ENCODE peak calls at places on chromosomes 2 and 18, in five cellular contexts. E is heart left ventricle, O is glutamatergic neuron, Y is coronary artery, F is ovary. C is an unnamed sample.

GRCh38 chr2:21047161-21048009 is 3.5 kb upstream of the APOB start:
- DNase-seq in Y (peak), O (no peak), E (no peak), F (no peak), C (no peak)

GRCh38 chr18:2331496-2331895 is 239.8 kb downstream of the METTL4 start:
- DNase-seq in F (no peak), Y (no peak), E (no peak), O (no peak), C (no peak)

GRCh38 chr2:84173041-84173440 is 286.0 kb downstream of the SUCLG1 start:
- DNase-seq in Y (no peak), F (no peak), O (no peak), E (no peak), C (no peak)

GRCh38 chr2:166375205-166375735 is 474 bp downstream of the SCN9A start:
- DNase-seq in F (no peak), O (peak), Y (no peak), E (peak), C (no peak)

GRCh38 chr2:106208399-106208798 is 14.3 kb upstream of the UXS1 start:
- DNase-seq in F (no peak), Y (no peak), E (no peak), O (no peak), C (no peak)

GRCh38 chr2:129812071-129812470 is 167.4 kb upstream of the RAB6C start:
- DNase-seq in F (no peak), E (peak), O (no peak), Y (no peak), C (no peak)

GRCh38 chr2:68263632-68264031 is 11.3 kb upstream of the PPP3R1 start:
- DNase-seq in Y (no peak), O (no peak), E (no peak), F (no peak), C (no peak)

GRCh38 chr18:66560092-66560491 is 43.8 kb downstream of the CDH19 start:
- DNase-seq in O (no peak), E (no peak), Y (no peak), F (no peak), C (no peak)

GRCh38 chr2:88590998-88591613 is 36.2 kb downstream of the EIF2AK3 start:
- DNase-seq in O (no peak), F (no peak), Y (no peak), E (no peak), C (no peak)

GRCh38 chr2:106011993-106012392 is 182.1 kb downstream of the UXS1 start:
- DNase-seq in Y (no peak), E (no peak), O (no peak), F (no peak), C (no peak)

GRCh38 chr2:10254373-10255188 is 48.1 kb upstream of the HPCAL1 start:
- DNase-seq in E (no peak), Y (no peak), F (no peak), O (peak), C (no peak)

GRCh38 chr18:27763341-27763740 is 413.6 kb downstream of the CDH2 start:
- DNase-seq in Y (no peak), O (no peak), E (no peak), F (no peak), C (no peak)

GRCh38 chr2:197215988-197216979 is 94.3 kb downstream of the ANKRD44 start:
- DNase-seq in O (no peak), F (no peak), Y (no peak), E (no peak), C (no peak)

GRCh38 chr2:112024246-112024645 is 30.8 kb upstream of the TMEM87B start:
- DNase-seq in O (no peak), E (no peak), F (no peak), Y (no peak), C (no peak)

GRCh38 chr2:205218056-205218455 is 464.2 kb upstream of the NRP2 start:
- DNase-seq in E (no peak), F (no peak), Y (no peak), O (no peak), C (no peak)

GRCh38 chr2:201860541-201861154 is 54.3 kb downstream of the CDK15 start:
- DNase-seq in Y (no peak), F (peak), E (no peak), O (peak), C (no peak)

GRCh38 chr18:35818353-35818667 is 154.2 kb upstream of the RMP24 start:
- DNase-seq in Y (no peak), E (no peak), O (peak), F (no peak), C (no peak)

GRCh38 chr2:182980115-182980514 is 58.1 kb downstream of the NCKAP1 start:
- DNase-seq in F (no peak), O (no peak), Y (no peak), E (no peak), C (no peak)

DNA sequence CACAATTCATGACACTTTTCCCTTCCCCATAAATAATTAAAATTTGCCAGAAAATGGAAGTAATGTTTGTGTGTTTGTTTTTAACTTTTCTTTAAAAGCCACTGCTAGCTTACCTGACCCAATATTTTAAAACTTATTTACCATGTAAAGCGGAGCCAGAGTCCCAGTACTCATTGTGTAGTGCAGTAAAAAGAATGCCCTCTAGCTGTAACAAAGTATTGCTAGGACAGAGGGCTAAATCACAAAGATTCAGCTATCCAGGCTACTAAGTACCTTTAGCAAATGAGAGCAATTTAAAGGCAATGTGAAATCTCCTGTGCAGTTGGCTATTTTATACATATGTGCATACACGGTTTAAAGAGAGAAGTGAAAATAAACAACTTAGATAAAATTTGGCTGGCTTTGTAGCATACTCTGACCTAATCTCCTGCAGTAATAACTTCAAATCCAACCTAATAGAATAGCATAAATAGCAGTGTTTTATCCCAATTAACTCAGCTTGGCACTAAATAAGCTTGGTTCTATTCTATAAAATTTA is 997.4 kb upstream of the PIK3C3 start:
- DNase-seq in O (no peak), E (no peak), Y (no peak), F (no peak), C (no peak)
- TF ChIP-seq CTCF in O (no peak), E (no peak), Y (no peak), F (no peak), C (no peak)

GRCh38 chr2:101870444-101870843 is 121.3 kb upstream of the IL1R2 start:
- DNase-seq in E (no peak), O (no peak), Y (no peak), F (no peak), C (no peak)

GRCh38 chr2:101871480-101871879 is 120.3 kb upstream of the IL1R2 start:
- DNase-seq in Y (no peak), F (no peak), E (no peak), O (no peak), C (no peak)

GRCh38 chr2:101874069-101874468 is 117.7 kb upstream of the IL1R2 start:
- DNase-seq in F (no peak), Y (no peak), O (no peak), E (no peak), C (no peak)

GRCh38 chr2:101872480-101872879 is 119.3 kb upstream of the IL1R2 start:
- DNase-seq in E (peak), F (no peak), Y (no peak), O (no peak), C (no peak)

GRCh38 chr2:101873543-101873942 is 118.2 kb upstream of the IL1R2 start:
- DNase-seq in E (no peak), Y (no peak), O (no peak), F (no peak), C (no peak)
- TF ChIP-seq CTCF in E (peak), Y (no peak), O (no peak), F (no peak), C (peak)

GRCh38 chr18:24734058-24734457 is 273.6 kb downstream of the HRH4 start:
- DNase-seq in O (peak), E (no peak), Y (no peak), F (no peak), C (no peak)
- TF ChIP-seq CTCF in O (peak), E (peak), Y (no peak), F (no peak), C (peak)

DNA sequence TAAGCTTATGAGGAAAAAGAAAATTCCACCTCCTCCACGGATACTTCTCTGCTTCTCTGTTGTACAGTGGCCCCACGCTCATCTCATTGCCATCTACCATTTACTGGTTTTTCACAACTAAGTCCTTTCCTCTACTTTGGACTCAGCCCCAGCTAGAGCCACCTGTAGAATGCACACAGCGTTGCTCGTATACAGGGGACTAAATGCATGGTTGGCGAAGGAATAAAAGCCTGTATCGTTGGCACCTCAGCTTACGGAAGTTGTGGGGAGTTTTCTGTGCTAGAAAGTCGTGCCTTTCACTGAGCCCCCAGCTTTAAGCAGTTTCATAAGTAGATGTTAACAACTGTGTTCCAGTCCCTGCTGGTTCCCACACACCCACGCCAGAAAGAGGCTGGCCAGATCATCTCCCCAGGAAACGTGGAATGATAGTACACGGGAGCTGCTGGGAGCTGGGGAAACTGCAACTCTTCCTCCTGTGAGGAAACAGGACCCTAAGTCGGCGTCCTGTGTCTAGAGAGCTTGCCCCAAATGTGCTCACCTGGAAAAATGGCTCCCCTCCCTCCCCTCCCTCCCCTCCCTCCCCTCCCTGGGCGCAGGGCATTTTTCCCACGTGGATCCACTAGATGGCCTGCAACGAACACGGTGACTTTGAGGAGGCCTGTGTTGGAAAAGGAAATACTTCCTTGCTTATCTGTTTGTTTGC is 43.7 kb upstream of the RFX8 start:
- DNase-seq in F (peak), E (peak), Y (no peak), O (peak), C (no peak)
- TF ChIP-seq CTCF in F (peak), E (peak), Y (peak), O (no peak), C (peak)

DNA sequence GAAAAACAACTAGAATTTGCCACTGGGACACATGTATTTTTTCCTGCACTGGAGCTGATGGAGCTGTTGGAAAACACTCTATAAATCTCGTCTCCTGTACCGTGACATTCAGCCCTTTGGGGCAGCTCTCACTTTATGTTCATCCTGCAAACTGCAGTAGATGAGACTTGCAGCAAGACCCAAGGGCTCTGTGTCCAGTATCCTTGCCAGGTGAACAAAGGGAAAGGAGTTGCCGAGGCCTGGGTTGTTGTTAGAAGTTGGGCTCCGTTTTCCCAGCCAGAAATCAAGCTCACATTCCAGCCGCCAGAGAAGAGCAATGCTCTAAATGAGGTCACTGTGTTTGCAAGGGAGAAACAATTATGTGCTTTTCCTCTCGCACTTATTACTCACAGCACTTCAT is 285.1 kb downstream of the SLC4A3 start:
- DNase-seq in Y (no peak), E (peak), O (no peak), F (peak), C (no peak)
- TF ChIP-seq CTCF in Y (peak), E (peak), O (no peak), F (peak), C (peak)